ENCODE peak calls at places on chromosomes 6 and 20, in eight cellular contexts. F, A, I, E, D, B, H and C are unnamed samples.

GRCh38 chr6:129346964-129347363 is 363.0 kb downstream of the ARHGAP18 start:
- DNase-seq in F (no peak), A (no peak), I (no peak), E (no peak), D (no peak), B (no peak), H (no peak), C (no peak)

GRCh38 chr6:46894429-46894828 is 27.3 kb downstream of the ADGRF5 start:
- DNase-seq in F (no peak), A (no peak), I (no peak), E (no peak), D (no peak), B (no peak), H (no peak), C (no peak)

GRCh38 chr20:54293526-54293925 is 85.6 kb downstream of the PFDN4 start:
- DNase-seq in F (peak; percentile 4), A (no peak), I (no peak), E (no peak), D (no peak), B (no peak), H (no peak), C (no peak)

GRCh38 chr20:34316191-34316814 is 13.1 kb upstream of the AHCY start:
- DNase-seq in F (peak; percentile 57), A (no peak), I (peak; percentile 88), E (peak; percentile 83), D (no peak), B (no peak), H (no peak), C (peak; percentile 49)

GRCh38 chr6:88629838-88630462 is 333.5 kb downstream of the RNGTT start:
- DNase-seq in F (no peak), A (peak; percentile 69), I (peak; percentile 2), E (peak; percentile 9), D (peak; percentile 15), B (peak; percentile 59), H (peak; percentile 6), C (no peak)

GRCh38 chr6:1381397-1382330 is 7.7 kb upstream of the FOXF2 start:
- DNase-seq in F (no peak), A (peak; percentile 33), I (peak; percentile 54), E (no peak), D (peak; percentile 91), B (no peak), H (no peak), C (no peak)

GRCh38 chr6:111841822-111842221 is 31.4 kb downstream of the FYN start:
- DNase-seq in F (peak; percentile 47), A (peak; percentile 76), I (no peak), E (peak; percentile 92), D (peak; percentile 45), B (no peak), H (peak; percentile 83), C (no peak)

GRCh38 chr20:46060301-46060881 is 29.4 kb downstream of the NCOA5 start:
- DNase-seq in F (no peak), A (peak; percentile 45), I (no peak), E (no peak), D (no peak), B (peak; percentile 64), H (no peak), C (no peak)

GRCh38 chr6:23111984-23112383 is 542.6 kb downstream of the HDGFL1 start:
- DNase-seq in F (peak; percentile 73), A (no peak), I (peak; percentile 80), E (peak; percentile 66), D (no peak), B (no peak), H (peak; percentile 36), C (no peak)

GRCh38 chr6:18432180-18432579 is 45.0 kb downstream of the RNF144B start:
- DNase-seq in F (peak; percentile 53), A (no peak), I (peak; percentile 60), E (peak; percentile 93), D (no peak), B (no peak), H (peak; percentile 52), C (peak; percentile 56)

GRCh38 chr6:111657146-111657545 is 51.5 kb upstream of the TRAF3IP2 start:
- DNase-seq in F (peak; percentile 89), A (no peak), I (peak; percentile 83), E (peak; percentile 78), D (no peak), B (no peak), H (no peak), C (no peak)

GRCh38 chr6:86192123-86192522 is 549.4 kb upstream of the SYNCRIP start:
- DNase-seq in F (peak; percentile 2), A (peak; percentile 62), I (peak; percentile 6), E (peak; percentile 15), D (no peak), B (peak; percentile 0), H (no peak), C (peak; percentile 3)

GRCh38 chr20:5835234-5835845 is 85.1 kb downstream of the SHLD1 start:
- DNase-seq in F (peak; percentile 56), A (no peak), I (peak; percentile 57), E (peak; percentile 85), D (no peak), B (peak; percentile 46), H (no peak), C (no peak)

GRCh38 chr6:97687916-97688315 is 404.9 kb upstream of the MMS22L start:
- DNase-seq in F (no peak), A (no peak), I (no peak), E (peak; percentile 3), D (no peak), B (no peak), H (no peak), C (no peak)

GRCh38 chr6:135722182-135722581 is 129.3 kb upstream of the PDE7B start:
- DNase-seq in F (no peak), A (no peak), I (peak; percentile 34), E (peak; percentile 12), D (no peak), B (no peak), H (no peak), C (peak; percentile 26)

GRCh38 chr6:2020909-2021308 is 224.5 kb downstream of the GMDS start:
- DNase-seq in F (peak; percentile 79), A (no peak), I (peak; percentile 30), E (peak; percentile 35), D (no peak), B (peak; percentile 34), H (no peak), C (peak; percentile 36)